ENCODE peak calls at places on chromosomes 5 and 9, in seven cellular contexts. V, K, R, B, Y, A and L are unnamed samples.

GRCh38 chr5:124583469-124584350 is 162.7 kb downstream of the ZNF608 start:
- DNase-seq in V (no peak), K (no peak), R (no peak), B (no peak), Y (no peak), A (peak), L (no peak)

GRCh38 chr5:96661841-96662724 is at the start of gene CAST:
- DNase-seq in V (peak), K (peak), R (peak), B (peak), Y (peak), A (peak), L (peak)

GRCh38 chr9:98081477-98082219 is 25.1 kb downstream of the NANS start:
- DNase-seq in V (no peak), K (no peak), R (no peak), B (no peak), Y (no peak), A (no peak), L (no peak)

GRCh38 chr9:90882991-90883600 is 81.5 kb downstream of the SYK start:
- DNase-seq in V (no peak), K (no peak), R (no peak), B (no peak), Y (no peak), A (no peak), L (no peak)

GRCh38 chr5:132023258-132024116 is 12.0 kb upstream of the ACSL6 start:
- DNase-seq in V (no peak), K (no peak), R (no peak), B (no peak), Y (no peak), A (no peak), L (no peak)

GRCh38 chr5:51043740-51044139 is 339.5 kb upstream of the ISL1 start:
- DNase-seq in V (no peak), K (no peak), R (no peak), B (no peak), Y (no peak), A (no peak), L (no peak)

GRCh38 chr9:107739601-107740082 is 250.1 kb upstream of the KLF4 start:
- DNase-seq in V (peak), K (no peak), R (peak), B (peak), Y (no peak), A (no peak), L (no peak)

GRCh38 chr9:5438301-5439162 is 807 bp upstream of the PLGRKT start:
- DNase-seq in V (no peak), K (no peak), R (peak), B (no peak), Y (no peak), A (peak), L (no peak)

GRCh38 chr5:142960309-142960696 is 190.1 kb downstream of the ARHGAP26 start:
- DNase-seq in V (no peak), K (no peak), R (no peak), B (no peak), Y (no peak), A (no peak), L (no peak)

GRCh38 chr9:34158362-34158869 is 20.4 kb upstream of the UBAP1 start:
- DNase-seq in V (no peak), K (no peak), R (no peak), B (no peak), Y (no peak), A (no peak), L (no peak)

GRCh38 chr5:82313016-82313415 is 34.9 kb upstream of the RPS23 start:
- DNase-seq in V (no peak), K (no peak), R (no peak), B (no peak), Y (no peak), A (no peak), L (no peak)

GRCh38 chr9:127837346-127837745 is 17.1 kb downstream of the ENG start:
- DNase-seq in V (no peak), K (no peak), R (no peak), B (no peak), Y (no peak), A (no peak), L (no peak)

GRCh38 chr5:67133781-67134180 is 62.8 kb downstream of the CD180 start:
- DNase-seq in V (no peak), K (no peak), R (no peak), B (no peak), Y (no peak), A (no peak), L (no peak)

GRCh38 chr9:100091650-100092049 is 7.2 kb downstream of the ERP44 start:
- DNase-seq in V (no peak), K (no peak), R (no peak), B (no peak), Y (no peak), A (no peak), L (no peak)

GRCh38 chr5:31096238-31096865 is 97.1 kb upstream of the CDH6 start:
- DNase-seq in V (no peak), K (no peak), R (no peak), B (no peak), Y (no peak), A (no peak), L (no peak)

GRCh38 chr5:89133975-89134374 is 251.0 kb upstream of the MEF2C start:
- DNase-seq in V (no peak), K (no peak), R (no peak), B (no peak), Y (no peak), A (no peak), L (no peak)

GRCh38 chr5:45793638-45794532 is 97.7 kb upstream of the HCN1 start:
- DNase-seq in V (no peak), K (no peak), R (no peak), B (no peak), Y (no peak), A (no peak), L (no peak)

GRCh38 chr5:122327110-122327509 is 15.1 kb downstream of the SNCAIP start:
- DNase-seq in V (no peak), K (no peak), R (no peak), B (no peak), Y (no peak), A (no peak), L (no peak)

GRCh38 chr9:96253059-96253696 is 48.8 kb downstream of the HSD17B3 start:
- DNase-seq in V (no peak), K (no peak), R (no peak), B (no peak), Y (no peak), A (no peak), L (no peak)

GRCh38 chr9:20436475-20437195 is 185.7 kb downstream of the MLLT3 start:
- DNase-seq in V (no peak), K (no peak), R (no peak), B (no peak), Y (no peak), A (no peak), L (no peak)

GRCh38 chr9:530681-531080 is 310.8 kb upstream of the DMRT1 start:
- DNase-seq in V (peak), K (no peak), R (no peak), B (peak), Y (no peak), A (no peak), L (peak)